ENCODE peak calls at places on chromosomes 4 and X, in four cellular contexts. N is MM.1S, A is tibial artery, C is left ventricle myocardium inferior. X is an unnamed sample. For H3K9me3, the result is how much of the 10 kb centered on the place peaks cover.

GRCh38 chr4:25658357-25658771 is 2.7 kb downstream of the SLC34A2 start:
- DNase-seq in C (no peak), A (no peak), N (no peak), X (no peak)

GRCh38 chr4:144787365-144788263 is 141.7 kb downstream of the HHIP start:
- DNase-seq in A (no peak), C (no peak), N (peak), X (no peak)

GRCh38 chrX:142096263-142096662 is 108.8 kb downstream of the MAGEC2 start:
- DNase-seq in A (no peak), N (no peak), C (no peak), X (no peak)

GRCh38 chrX:7119927-7120577 is 27.5 kb upstream of the STS start:
- DNase-seq in N (no peak), C (no peak), A (no peak), X (no peak)

GRCh38 chr4:54226399-54227260 is 2.5 kb upstream of the PDGFRA start:
- DNase-seq in C (peak), A (peak), N (no peak), X (no peak)

GRCh38 chr4:75892508-75892907 is 9.7 kb downstream of the PPEF2 start:
- DNase-seq in C (no peak), N (no peak), A (no peak), X (no peak)

GRCh38 chr4:87044511-87045369 is 109.9 kb downstream of the AFF1 start:
- DNase-seq in A (no peak), C (no peak), N (no peak), X (no peak)

GRCh38 chr4:54077812-54078211 is 13.4 kb upstream of the CHIC2 start:
- DNase-seq in A (no peak), C (no peak), N (no peak), X (no peak)

GRCh38 chr4:184170996-184171395 is 46.7 kb downstream of the ENPP6 start:
- DNase-seq in A (no peak), C (no peak), N (no peak), X (no peak)

GRCh38 chr4:138861130-138861529 is 154.5 kb upstream of the NOCT start:
- DNase-seq in A (no peak), C (no peak), N (no peak), X (no peak)

GRCh38 chr4:109622581-109622980 is 62.5 kb downstream of the MCUB start:
- DNase-seq in N (no peak), C (no peak), A (no peak), X (no peak)

GRCh38 chr4:138222041-138222440 is 20.1 kb downstream of the SLC7A11 start:
- DNase-seq in A (no peak), N (no peak), C (no peak), X (no peak)

GRCh38 chrX:49291615-49292337 is 11.7 kb upstream of the GAGE10 start:
- DNase-seq in C (peak), N (peak), A (no peak), X (peak)

GRCh38 chr4:23213198-23213597 is 520.5 kb downstream of the GBA3 start:
- DNase-seq in N (no peak), A (no peak), C (no peak), X (no peak)

GRCh38 chr4:83259586-83259985 is 25.0 kb downstream of the COQ2 start:
- DNase-seq in A (no peak), N (peak), C (no peak), X (no peak)

GRCh38 chr4:152278505-152279301 is 257.2 kb downstream of the FBXW7 start:
- DNase-seq in C (no peak), A (no peak), N (no peak), X (no peak)

GRCh38 chr4:79049840-79050520 is 110.7 kb upstream of the PAQR3 start:
- DNase-seq in N (no peak), A (no peak), C (no peak), X (no peak)

GRCh38 chr4:47705326-47705981 is 132.4 kb downstream of the CORIN start:
- DNase-seq in C (no peak), A (no peak), N (peak), X (no peak)

GRCh38 chrX:46624090-46624786 is 50.7 kb downstream of the CHST7 start:
- DNase-seq in N (no peak), A (no peak), C (no peak), X (no peak)

GRCh38 chr4:153465583-153465921 is 608 bp upstream of the TMEM131L start:
- DNase-seq in A (peak), N (peak), C (peak), X (no peak)

GRCh38 chr4:139266583-139267257 is 13.3 kb downstream of the MGARP start:
- DNase-seq in C (peak), N (peak), A (peak), X (peak)

GRCh38 chr4:158238574-158238973 is 28.3 kb downstream of the TMEM144 start:
- DNase-seq in N (no peak), C (no peak), A (no peak), X (no peak)

GRCh38 chr4:1380368-1381151 is 25.7 kb downstream of the NKX1-1 start:
- DNase-seq in C (peak), N (no peak), A (no peak), X (no peak)

GRCh38 chr4:85180533-85180932 is 214.0 kb upstream of the WDFY3 start:
- DNase-seq in C (no peak), A (no peak), N (no peak), X (no peak)

GRCh38 chr4:173531085-173531965 is 1.3 kb upstream of the HAND2 start:
- DNase-seq in A (no peak), N (no peak), C (peak), X (no peak)

GRCh38 chr4:138110815-138111214 is 131.3 kb downstream of the SLC7A11 start:
- DNase-seq in C (no peak), N (no peak), A (no peak), X (no peak)

GRCh38 chrX:85391185-85391878 is 11.9 kb upstream of the POF1B start:
- DNase-seq in A (no peak), C (no peak), N (no peak), X (no peak)

GRCh38 chr4:155999743-156000142 is 46.1 kb upstream of the CTSO start:
- DNase-seq in C (no peak), N (no peak), A (no peak), X (no peak)

GRCh38 chr4:156523991-156524390 is 447.6 kb downstream of the PDGFC start:
- DNase-seq in A (no peak), C (no peak), N (no peak), X (no peak)

GRCh38 chr4:123821861-123822260 is 425.3 kb downstream of the SPRY1 start:
- DNase-seq in N (no peak), C (no peak), A (no peak), X (no peak)

GRCh38 chrX:30895331-30895730 is 6.3 kb upstream of the TAB3 start:
- DNase-seq in N (no peak), C (no peak), A (no peak), X (no peak)

GRCh38 chrX:14920196-14920595 is 47.0 kb downstream of the MOSPD2 start:
- DNase-seq in C (no peak), N (no peak), A (no peak), X (no peak)

GRCh38 chr4:122968227-122968812 is 45.9 kb upstream of the NUDT6 start:
- DNase-seq in C (no peak), A (no peak), N (no peak), X (no peak)

GRCh38 chr4:181138116-181138515 is 1105.1 kb upstream of the TENM3 start:
- DNase-seq in N (no peak), C (no peak), A (no peak), X (no peak)

GRCh38 chrX:37993857-37994619 is 12.3 kb upstream of the SYTL5 start:
- DNase-seq in C (no peak), A (no peak), N (peak), X (no peak)

GRCh38 chr4:111960241-111960667 is 185.0 kb upstream of the FAM241A start:
- DNase-seq in C (no peak), A (no peak), N (peak), X (no peak)

GRCh38 chr4:56038763-56039162 is 90.0 kb downstream of the CEP135 start:
- DNase-seq in N (no peak), A (no peak), C (no peak), X (no peak)

GRCh38 chrX:136523770-136524169 is 8.2 kb upstream of the VGLL1 start:
- DNase-seq in C (no peak), N (no peak), A (no peak), X (no peak)
- H3K9me3 ChIP-seq in C (under half), N (under half), A (under half), X (under half)

DNA sequence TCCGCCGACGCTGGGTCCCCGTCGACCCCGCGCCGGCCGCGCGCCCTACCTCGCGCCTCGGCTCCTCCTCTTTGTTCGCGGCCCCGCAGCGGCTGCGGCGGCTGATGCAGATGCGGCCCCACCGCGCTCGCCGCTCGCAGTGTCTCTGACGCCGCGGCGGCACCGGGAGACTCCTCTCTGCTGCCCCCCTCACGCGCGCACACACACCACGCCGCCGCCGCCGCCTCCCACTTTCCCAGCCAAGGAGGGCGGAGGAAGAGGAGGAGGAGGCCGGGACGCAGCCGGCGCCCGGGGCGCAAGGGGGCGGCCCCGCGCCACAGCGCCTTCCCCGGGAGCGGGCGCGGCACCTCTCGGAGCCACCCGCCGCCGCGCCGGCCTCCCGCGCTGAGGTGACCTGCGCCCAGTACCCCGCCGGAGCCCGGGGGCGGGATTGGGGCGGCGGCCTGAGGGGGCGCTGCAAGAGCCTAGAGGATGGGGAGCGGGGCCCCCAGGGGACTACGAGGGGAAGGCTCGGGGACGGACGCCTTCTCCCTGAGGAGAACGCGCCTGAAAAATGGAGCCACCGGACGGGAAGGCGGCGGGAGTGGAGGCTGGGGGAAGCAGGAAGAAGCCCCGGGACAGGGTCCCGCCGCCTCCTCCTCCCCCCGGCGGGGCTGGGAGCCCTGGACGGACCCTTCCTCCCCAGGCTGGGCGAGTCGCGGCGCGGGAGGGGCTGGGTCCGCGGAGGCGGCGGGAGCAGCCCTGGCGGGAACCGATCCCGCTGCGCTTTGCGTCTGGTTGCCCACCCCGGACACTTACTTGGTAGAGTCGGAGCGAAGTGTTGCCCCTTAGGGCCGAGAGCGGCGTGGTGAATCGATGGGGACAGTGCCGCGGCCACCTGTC is at the start of gene SH3RF1:
- DNase-seq in A (peak), C (peak), N (peak), X (no peak)
- TF ChIP-seq CTCF in A (peak), C (peak), N (peak), X (no peak)

DNA sequence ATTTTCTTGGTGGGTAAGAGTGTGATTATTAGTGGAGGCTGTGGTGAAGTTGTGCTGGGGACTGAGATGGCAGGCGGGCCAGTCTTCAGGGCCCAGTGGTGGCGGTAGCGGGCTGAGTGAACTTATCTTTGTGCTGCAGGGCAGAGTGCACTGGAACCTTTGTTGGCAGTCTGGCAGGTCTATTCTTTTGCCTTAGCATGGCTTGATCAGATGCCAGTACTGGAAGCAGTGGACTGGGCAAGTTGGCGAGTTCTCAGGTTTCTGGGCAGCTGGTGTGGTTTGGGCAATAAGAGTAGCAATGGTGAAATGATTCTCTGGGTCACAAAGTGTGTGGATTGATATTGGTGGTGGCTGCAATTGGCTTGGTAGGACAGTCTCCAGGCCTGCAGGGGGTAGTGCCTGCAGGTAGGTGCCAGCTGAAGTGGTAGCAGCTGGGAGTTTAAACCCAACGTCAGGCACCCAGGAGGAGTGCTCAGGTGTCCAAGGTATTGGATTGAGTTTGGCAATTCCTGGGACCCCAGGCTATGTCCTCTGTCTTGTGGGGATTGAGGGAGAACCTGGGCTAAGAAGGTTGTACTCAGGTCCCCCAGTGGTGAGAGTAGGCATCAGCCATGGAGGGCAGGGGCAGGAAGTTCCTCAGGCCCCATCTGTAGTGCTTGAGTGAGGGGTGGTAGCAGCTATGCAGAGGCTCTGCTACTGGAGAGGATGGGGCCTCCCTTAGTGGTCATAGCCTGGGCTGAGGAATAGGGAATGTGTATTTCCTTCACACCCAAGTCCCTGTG is 34.9 kb upstream of the SLC25A14 start:
- DNase-seq in C (no peak), A (no peak), N (no peak), X (no peak)
- H3K27ac ChIP-seq in C (no peak), A (no peak), N (no peak), X (no peak)

DNA sequence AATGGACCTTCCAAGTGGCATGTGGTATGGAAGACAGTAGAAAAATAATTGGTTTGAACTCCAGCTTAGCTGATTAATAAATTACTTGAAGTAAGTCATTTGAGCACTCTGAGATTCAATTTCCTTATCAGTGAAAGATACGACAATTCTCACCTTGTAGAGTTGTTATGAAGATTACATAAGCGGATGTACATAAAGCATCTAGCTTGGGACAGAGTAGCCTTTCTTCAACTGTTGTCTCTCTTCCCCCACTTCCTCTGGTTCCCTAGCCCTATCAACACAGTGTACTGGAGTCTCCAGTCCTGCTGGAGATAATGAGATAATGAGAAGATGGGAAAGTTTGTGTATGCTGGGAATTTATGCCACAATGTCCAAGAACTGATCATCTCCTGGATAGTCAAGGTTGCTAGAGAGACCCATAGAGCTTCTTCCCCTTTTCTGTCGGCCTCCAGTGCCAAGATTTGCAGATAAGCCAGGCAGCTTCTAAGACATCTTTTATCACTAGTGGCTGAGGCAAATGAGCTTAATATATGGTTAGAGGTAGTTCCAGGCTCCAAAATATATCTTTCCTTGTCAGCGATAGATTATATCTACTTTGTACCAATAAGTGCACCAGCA is 33.9 kb downstream of the VSIG4 start:
- DNase-seq in A (no peak), N (no peak), C (no peak), X (no peak)
- H3K9me3 ChIP-seq in A (under half), N (under half), C (under half), X (under half)

GRCh38 chrX:96435636-96436035 is 249.0 kb upstream of the DIAPH2 start:
- DNase-seq in C (no peak), A (no peak), N (no peak), X (no peak)

GRCh38 chrX:96436105-96436504 is 248.5 kb upstream of the DIAPH2 start:
- DNase-seq in C (no peak), N (no peak), A (no peak), X (no peak)

GRCh38 chrX:96432647-96433046 is 252.0 kb upstream of the DIAPH2 start:
- DNase-seq in N (no peak), C (no peak), A (no peak), X (no peak)

GRCh38 chrX:96433409-96434122 is 251.1 kb upstream of the DIAPH2 start:
- DNase-seq in A (no peak), N (no peak), C (no peak), X (no peak)

GRCh38 chrX:96430756-96431455 is 253.7 kb upstream of the DIAPH2 start:
- DNase-seq in N (no peak), C (no peak), A (no peak), X (no peak)
- TF ChIP-seq CTCF in N (no peak), C (no peak), A (no peak), X (no peak)

DNA sequence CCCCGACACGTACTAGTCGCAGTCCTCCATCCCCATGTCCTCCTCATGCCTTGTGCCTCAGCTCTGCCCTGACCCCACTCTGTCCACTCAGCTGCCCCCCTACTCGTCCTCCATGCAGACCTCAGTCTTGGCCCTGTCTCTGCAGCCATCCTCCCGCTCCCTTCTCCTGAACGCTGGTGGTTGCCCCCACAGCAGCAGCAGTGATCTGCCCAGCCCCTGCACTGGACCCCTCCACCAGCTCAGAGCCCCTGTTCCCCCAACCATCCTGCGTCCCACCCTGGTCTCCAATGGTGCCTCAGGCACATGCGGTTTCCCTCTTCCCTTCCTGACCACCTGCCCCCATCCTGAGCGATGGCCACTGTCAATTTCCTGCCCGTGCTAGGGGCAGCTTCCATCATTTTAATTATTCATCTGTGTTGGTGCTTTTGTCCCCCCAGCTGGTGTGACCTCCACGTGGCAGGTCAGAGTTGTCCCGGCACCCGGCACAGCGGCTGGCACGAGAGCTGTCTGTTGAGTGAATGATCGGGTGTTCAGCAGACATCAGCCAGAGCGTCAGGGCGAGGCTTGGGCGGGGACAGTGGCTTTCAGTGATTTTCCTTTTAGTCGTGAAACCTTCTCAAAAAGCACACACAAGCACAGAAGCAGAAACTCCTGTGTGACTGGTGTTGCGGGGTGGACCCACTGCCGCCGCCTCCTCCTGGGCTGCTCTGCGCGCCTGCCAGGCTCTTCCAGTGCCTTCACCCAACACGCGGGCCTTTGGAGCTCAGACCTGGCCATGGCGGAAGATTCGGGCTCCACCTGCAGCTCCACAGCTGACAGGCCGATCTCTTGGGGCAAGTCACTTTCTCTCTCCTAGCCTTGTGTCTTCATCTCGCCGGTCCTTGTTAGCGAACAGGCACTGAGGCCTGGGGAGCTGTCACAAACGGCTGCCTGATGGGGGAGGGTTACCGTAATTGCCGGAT is 51.6 kb upstream of the HGFAC start:
- DNase-seq in A (no peak), N (no peak), C (peak), X (no peak)
- H3K27ac ChIP-seq in A (peak), N (no peak), C (no peak), X (no peak)

X was measured in CD4-positive, alpha-beta T cell.